ENCODE peak calls at places on chromosomes 7 and 10, in nine cellular contexts. R is WERI-Rb-1, D is adrenal gland, T is HFF-Myc, Y is body of pancreas, F is lower lobe of right lung, X is Peyer's patch, W is AG10803, Q is heart right ventricle. O is an unnamed sample.
A peak's percentile ranks its signal among the peaks of the same experiment; 100 is the strongest.

GRCh38 chr7:82362129-82362528 is 81.4 kb downstream of the CACNA2D1 start:
- DNase-seq in R (no peak), D (no peak), T (no peak), Y (no peak), F (no peak), X (no peak), W (peak; percentile 24), Q (no peak), O (peak; percentile 77)

GRCh38 chr10:102269017-102269416 is 23.7 kb downstream of the GBF1 start:
- DNase-seq in R (no peak), D (no peak), T (no peak), Y (no peak), F (no peak), X (no peak), W (peak; percentile 74), Q (no peak), O (no peak)

GRCh38 chr7:140726304-140726703 is 29.8 kb downstream of the NDUFB2 start:
- DNase-seq in R (no peak), D (no peak), T (peak; percentile 11), Y (no peak), F (no peak), X (no peak), W (peak; percentile 15), Q (no peak), O (peak; percentile 29)

GRCh38 chr10:26622891-26623290 is 74.6 kb upstream of the PDSS1 start:
- DNase-seq in R (no peak), D (no peak), T (no peak), Y (no peak), F (no peak), X (no peak), W (no peak), Q (no peak), O (no peak)

GRCh38 chr7:96495751-96496216 is 173.9 kb upstream of the SLC25A13 start:
- DNase-seq in R (no peak), D (no peak), T (no peak), Y (no peak), F (no peak), X (no peak), W (no peak), Q (no peak), O (no peak)

GRCh38 chr10:86178401-86179142 is 188.0 kb downstream of the GRID1 start:
- DNase-seq in R (peak; percentile 81), D (no peak), T (no peak), Y (no peak), F (no peak), X (peak; percentile 47), W (peak; percentile 4), Q (no peak), O (no peak)

GRCh38 chr7:14747701-14748100 is 154.8 kb downstream of the DGKB start:
- DNase-seq in R (no peak), D (no peak), T (peak; percentile 14), Y (no peak), F (no peak), X (no peak), W (no peak), Q (no peak), O (peak; percentile 43)

GRCh38 chr10:97721871-97722780 is 8.6 kb downstream of the MARVELD1 start:
- DNase-seq in R (no peak), D (no peak), T (no peak), Y (no peak), F (no peak), X (peak; percentile 84), W (no peak), Q (no peak), O (no peak)

GRCh38 chr7:21508538-21508937 is 34.3 kb upstream of the DNAH11 start:
- DNase-seq in R (no peak), D (no peak), T (no peak), Y (no peak), F (no peak), X (no peak), W (no peak), Q (no peak), O (no peak)

GRCh38 chr7:98294798-98295382 is 13.4 kb downstream of the BRI3 start:
- DNase-seq in R (peak; percentile 76), D (peak; percentile 76), T (no peak), Y (peak; percentile 76), F (peak; percentile 63), X (peak; percentile 77), W (peak; percentile 51), Q (peak; percentile 48), O (no peak)

GRCh38 chr7:77580762-77581350 is 43.8 kb downstream of the PTPN12 start:
- DNase-seq in R (no peak), D (no peak), T (no peak), Y (no peak), F (peak; percentile 52), X (no peak), W (peak; percentile 51), Q (no peak), O (peak; percentile 25)

GRCh38 chr10:78688945-78689935 is 379.5 kb upstream of the ZMIZ1 start:
- DNase-seq in R (no peak), D (peak; percentile 86), T (no peak), Y (no peak), F (no peak), X (no peak), W (peak; percentile 54), Q (peak; percentile 12), O (peak; percentile 38)

GRCh38 chr10:6049031-6049400 is 13.2 kb downstream of the IL2RA start:
- DNase-seq in R (no peak), D (no peak), T (no peak), Y (no peak), F (no peak), X (no peak), W (no peak), Q (no peak), O (no peak)

GRCh38 chr10:47367646-47368045 is 16.4 kb downstream of the ZNF488 start:
- DNase-seq in R (no peak), D (no peak), T (no peak), Y (no peak), F (no peak), X (peak; percentile 24), W (no peak), Q (no peak), O (no peak)

GRCh38 chr7:29935111-29935510 is 54.5 kb downstream of the SCRN1 start:
- DNase-seq in R (no peak), D (no peak), T (no peak), Y (no peak), F (no peak), X (no peak), W (no peak), Q (no peak), O (peak; percentile 9)

GRCh38 chr7:90594791-90595317 is 1.3 kb upstream of the CDK14 start:
- DNase-seq in R (no peak), D (no peak), T (peak; percentile 27), Y (no peak), F (no peak), X (no peak), W (peak; percentile 75), Q (peak; percentile 19), O (peak; percentile 85)

GRCh38 chr7:140643416-140643815 is 2.8 kb upstream of the DENND2A start:
- DNase-seq in R (no peak), D (no peak), T (no peak), Y (no peak), F (no peak), X (no peak), W (no peak), Q (no peak), O (no peak)

GRCh38 chr7:157688439-157689268 is 351.9 kb downstream of the DNAJB6 start:
- DNase-seq in R (peak; percentile 7), D (no peak), T (no peak), Y (peak; percentile 5), F (no peak), X (peak; percentile 24), W (no peak), Q (no peak), O (no peak)

GRCh38 chr10:11541296-11541695 is 70.2 kb downstream of the USP6NL start:
- DNase-seq in R (no peak), D (no peak), T (no peak), Y (no peak), F (no peak), X (no peak), W (no peak), Q (no peak), O (no peak)

GRCh38 chr10:124088944-124089343 is 4.5 kb downstream of the CHST15 start:
- DNase-seq in R (no peak), D (no peak), T (no peak), Y (no peak), F (no peak), X (no peak), W (no peak), Q (no peak), O (no peak)

DNA sequence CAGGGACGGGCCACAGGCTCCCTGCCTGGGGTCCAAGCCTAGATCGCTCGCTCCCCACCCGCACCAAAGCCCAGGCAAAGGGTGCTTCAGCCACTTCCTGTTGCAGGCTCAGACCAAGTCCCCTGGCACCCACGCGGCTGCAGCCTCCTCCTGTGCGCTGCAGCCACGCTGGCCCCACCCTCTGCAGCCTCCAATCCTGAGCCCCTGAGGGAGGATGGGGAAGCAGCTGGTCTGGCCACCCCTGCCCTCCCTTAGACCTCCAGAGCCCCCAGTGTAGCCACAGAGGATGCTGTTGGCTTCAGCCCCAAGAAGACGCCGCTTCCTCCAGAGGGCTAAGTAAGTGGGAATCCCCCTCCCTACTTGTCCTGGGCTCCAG is 9.3 kb downstream of the LIMK1 start:
- DNase-seq in R (no peak), D (peak; percentile 72), T (no peak), Y (no peak), F (peak; percentile 84), X (peak; percentile 78), W (no peak), Q (peak; percentile 77), O (no peak)
- H3K4me3 ChIP-seq in R (no peak overlapping the region), D (no peak overlapping the region), T (no peak overlapping the region), Y (no peak overlapping the region), F (peak overlapping the region; percentile 60), X (peak overlapping the region; percentile 54), W (no peak overlapping the region), Q (peak overlapping the region; percentile 59), O (no peak overlapping the region)

DNA sequence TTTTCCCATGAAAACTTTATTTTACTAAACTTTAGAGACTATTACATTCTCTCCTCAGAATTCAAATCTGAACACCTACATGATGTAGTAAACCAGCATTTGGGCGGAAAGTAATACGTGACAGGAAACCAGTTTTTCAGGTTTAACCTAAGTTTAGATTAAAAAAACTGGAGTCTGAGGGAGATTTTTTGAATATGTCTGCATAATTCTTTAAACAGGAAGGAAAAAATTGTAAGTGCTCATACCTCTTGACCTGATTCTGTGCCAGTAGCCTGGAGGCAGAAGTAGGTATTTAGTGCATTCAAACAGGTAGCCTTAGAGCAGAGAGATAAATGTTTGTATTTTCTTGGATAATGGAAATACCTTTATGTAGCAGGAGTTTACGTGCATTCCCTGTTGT is 224.3 kb downstream of the MDFIC start:
- DNase-seq in R (no peak), D (no peak), T (no peak), Y (no peak), F (no peak), X (no peak), W (no peak), Q (no peak), O (no peak)
- TF ChIP-seq CTCF in R (no peak), D (no peak), T (no peak), Y (peak; percentile 38), F (no peak), X (no peak), W (no peak), Q (no peak), O (no peak)

GRCh38 chr7:8379264-8379663 is 54.1 kb upstream of the NXPH1 start:
- DNase-seq in R (no peak), D (no peak), T (no peak), Y (peak; percentile 12), F (no peak), X (no peak), W (no peak), Q (no peak), O (no peak)
- H3K4me3 ChIP-seq in R (no peak overlapping the region), D (no peak overlapping the region), T (no peak overlapping the region), Y (no peak overlapping the region), F (no peak overlapping the region), X (no peak overlapping the region), W (no peak overlapping the region), Q (no peak overlapping the region), O (no peak overlapping the region)

GRCh38 chr10:91838199-91838598 is 40.0 kb downstream of the TNKS2 start:
- DNase-seq in R (peak; percentile 33), D (no peak), T (no peak), Y (no peak), F (no peak), X (no peak), W (no peak), Q (no peak), O (no peak)
- TF ChIP-seq CTCF in R (no peak), D (no peak), T (no peak), Y (no peak), F (no peak), X (no peak), W (no peak), Q (no peak), O (no peak)